ENCODE peak calls at places on chromosomes 5 and 9, in four cellular contexts. One of them, this sample, is unnamed. For H3K27me3, the result is how much of the 10 kb centered on the place peaks cover.

GRCh38 chr9:82021198-82021597 is 32.6 kb downstream of the SPATA31D1 start:
- DNase-seq in effector memory CD4-positive, alpha-beta T cell: no peak
- DNase-seq in trophoblast cell: peak
- DNase-seq in GM23248: peak
- DNase-seq in this sample: no peak

GRCh38 chr9:130522233-130522808 is 57.1 kb upstream of the FUBP3 start:
- DNase-seq in effector memory CD4-positive, alpha-beta T cell: no peak
- DNase-seq in trophoblast cell: no peak
- DNase-seq in GM23248: peak
- DNase-seq in this sample: no peak

GRCh38 chr5:69489246-69489645 is 3.3 kb upstream of the OCLN start:
- DNase-seq in effector memory CD4-positive, alpha-beta T cell: no peak
- DNase-seq in trophoblast cell: no peak
- DNase-seq in GM23248: no peak
- DNase-seq in this sample: no peak

GRCh38 chr5:142184939-142185526 is 76.5 kb downstream of the NDFIP1 start:
- DNase-seq in effector memory CD4-positive, alpha-beta T cell: no peak
- DNase-seq in trophoblast cell: no peak
- DNase-seq in GM23248: peak
- DNase-seq in this sample: peak

GRCh38 chr9:125767349-125767748 is 20.2 kb downstream of the PBX3 start:
- DNase-seq in effector memory CD4-positive, alpha-beta T cell: no peak
- DNase-seq in trophoblast cell: no peak
- DNase-seq in GM23248: no peak
- DNase-seq in this sample: no peak

GRCh38 chr9:21689851-21690250 is 112.6 kb upstream of the MTAP start:
- DNase-seq in effector memory CD4-positive, alpha-beta T cell: no peak
- DNase-seq in trophoblast cell: no peak
- DNase-seq in GM23248: peak
- DNase-seq in this sample: no peak

GRCh38 chr9:95341262-95342011 is 23.9 kb upstream of the FANCC start:
- DNase-seq in effector memory CD4-positive, alpha-beta T cell: no peak
- DNase-seq in trophoblast cell: no peak
- DNase-seq in GM23248: peak
- DNase-seq in this sample: no peak

GRCh38 chr5:123283537-123283936 is 139.7 kb downstream of the CEP120 start:
- DNase-seq in effector memory CD4-positive, alpha-beta T cell: no peak
- DNase-seq in trophoblast cell: no peak
- DNase-seq in GM23248: no peak
- DNase-seq in this sample: no peak

GRCh38 chr5:159910207-159910842 is 6.0 kb upstream of the ADRA1B start:
- DNase-seq in effector memory CD4-positive, alpha-beta T cell: no peak
- DNase-seq in trophoblast cell: no peak
- DNase-seq in GM23248: no peak
- DNase-seq in this sample: no peak

GRCh38 chr5:113147088-113147487 is 170.5 kb downstream of the DCP2 start:
- DNase-seq in effector memory CD4-positive, alpha-beta T cell: no peak
- DNase-seq in trophoblast cell: peak
- DNase-seq in GM23248: peak
- DNase-seq in this sample: no peak
- H3K4me3 ChIP-seq in effector memory CD4-positive, alpha-beta T cell: no peak
- H3K4me3 ChIP-seq in trophoblast cell: no peak
- H3K4me3 ChIP-seq in GM23248: no peak
- H3K4me3 ChIP-seq in this sample: no peak

GRCh38 chr5:110269478-110270142 is 456.9 kb downstream of the TMEM232 start:
- DNase-seq in effector memory CD4-positive, alpha-beta T cell: no peak
- DNase-seq in trophoblast cell: no peak
- DNase-seq in GM23248: peak
- DNase-seq in this sample: no peak
- H3K27ac ChIP-seq in effector memory CD4-positive, alpha-beta T cell: no peak
- H3K27ac ChIP-seq in trophoblast cell: no peak
- H3K27ac ChIP-seq in GM23248: no peak
- H3K27ac ChIP-seq in this sample: peak

DNA sequence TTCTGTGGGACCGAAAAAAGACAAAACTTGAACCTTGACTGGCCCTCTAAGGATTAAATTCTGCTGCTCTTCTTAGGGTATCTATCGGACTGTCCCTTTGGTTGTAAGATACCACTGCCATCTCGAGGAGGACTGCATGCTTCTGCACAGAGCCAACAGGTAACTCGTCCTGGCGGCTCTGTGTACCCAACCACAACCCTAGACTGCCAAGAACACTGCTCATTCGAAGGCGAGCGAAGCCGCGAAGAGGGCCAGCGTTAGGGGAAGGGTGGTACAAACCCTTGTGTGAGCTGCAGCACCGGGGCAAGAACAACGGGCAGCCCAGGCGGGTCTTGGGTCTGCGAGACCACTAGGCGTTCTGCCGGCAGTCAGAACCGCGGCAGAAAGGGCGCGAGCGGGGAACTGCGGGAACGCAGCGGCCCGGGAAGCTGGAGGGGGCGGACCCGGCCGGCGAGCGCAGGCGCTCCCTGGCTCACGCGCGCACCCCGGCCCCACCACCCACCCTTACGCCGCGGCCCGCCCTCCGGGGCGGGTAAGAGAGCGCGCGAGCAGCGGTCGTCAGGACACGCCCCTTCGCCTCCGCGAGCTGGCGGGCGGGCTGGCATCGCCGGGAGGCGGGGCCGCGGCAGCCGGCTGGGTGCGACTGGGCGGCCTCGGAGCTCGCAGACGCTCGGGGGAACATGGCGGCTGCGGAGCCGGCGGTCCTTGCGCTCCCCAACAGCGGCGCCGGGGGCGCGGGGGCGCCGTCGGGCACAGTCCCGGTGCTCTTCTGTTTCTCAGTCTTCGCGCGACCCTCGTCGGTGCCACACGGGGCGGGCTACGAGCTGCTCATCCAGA is at the start of gene ISOC1:
- DNase-seq in effector memory CD4-positive, alpha-beta T cell: peak
- DNase-seq in trophoblast cell: peak
- DNase-seq in GM23248: peak
- DNase-seq in this sample: peak
- H3K27me3 ChIP-seq in effector memory CD4-positive, alpha-beta T cell: under half
- H3K27me3 ChIP-seq in trophoblast cell: under half
- H3K27me3 ChIP-seq in GM23248: under half
- H3K27me3 ChIP-seq in this sample: under half

GRCh38 chr9:89314955-89315354 is 3.3 kb upstream of the SECISBP2 start:
- DNase-seq in effector memory CD4-positive, alpha-beta T cell: no peak
- DNase-seq in trophoblast cell: no peak
- DNase-seq in GM23248: no peak
- DNase-seq in this sample: no peak
- H3K4me3 ChIP-seq in effector memory CD4-positive, alpha-beta T cell: no peak
- H3K4me3 ChIP-seq in trophoblast cell: no peak
- H3K4me3 ChIP-seq in GM23248: peak
- H3K4me3 ChIP-seq in this sample: no peak

This sample was measured in aorta.